ENCODE peak calls at places on chromosomes 2 and 18, in seven cellular contexts. G, Z, E, M, I, T and S are unnamed samples.

GRCh38 chr18:79429785-79430281 is 34.1 kb downstream of the NFATC1 start:
- DNase-seq in E (no peak), I (no peak), T (no peak), Z (no peak), M (no peak), G (no peak), S (no peak)

GRCh38 chr2:166563894-166564293 is 69.8 kb upstream of the SCN7A start:
- DNase-seq in E (no peak), T (no peak), M (no peak), Z (no peak), G (no peak), I (peak), S (no peak)

GRCh38 chr2:151655663-151656398 is 78.4 kb downstream of the NEB start:
- DNase-seq in I (no peak), M (no peak), T (no peak), G (no peak), Z (no peak), E (no peak), S (no peak)

GRCh38 chr2:190867182-190867581 is 13.4 kb upstream of the GLS start:
- DNase-seq in E (no peak), M (no peak), I (no peak), G (no peak), Z (no peak), T (no peak), S (no peak)

GRCh38 chr2:76450024-76450475 is 739.3 kb upstream of the GCFC2 start:
- DNase-seq in I (no peak), G (no peak), Z (no peak), T (peak), M (no peak), E (no peak), S (no peak)

GRCh38 chr18:4060427-4061281 is 394.5 kb downstream of the DLGAP1 start:
- DNase-seq in Z (no peak), I (peak), M (no peak), G (no peak), E (no peak), T (no peak), S (no peak)

GRCh38 chr2:1730047-1730937 is 14.0 kb downstream of the PXDN start:
- DNase-seq in G (no peak), M (no peak), I (peak), Z (no peak), T (no peak), E (no peak), S (no peak)

GRCh38 chr2:135820003-135820618 is 16.9 kb downstream of the LCT start:
- DNase-seq in I (peak), G (no peak), M (peak), Z (no peak), E (no peak), T (peak), S (no peak)

GRCh38 chr2:90069290-90069894 is 1377.9 kb downstream of the RPIA start:
- DNase-seq in G (peak), E (peak), I (peak), T (peak), M (peak), Z (peak), S (no peak)
- TF ChIP-seq CTCF in G (peak), E (peak), I (peak), T (peak), M (peak), Z (peak), S (peak)

GRCh38 chr2:48601349-48601748 is 16.3 kb upstream of the GTF2A1L start:
- DNase-seq in E (peak), T (no peak), G (peak), M (no peak), Z (no peak), I (peak), S (no peak)
- TF ChIP-seq CTCF in E (peak), T (peak), G (peak), M (peak), Z (no peak), I (peak), S (peak)

GRCh38 chr2:98579926-98580325 is 28.4 kb downstream of the COA5 start:
- DNase-seq in M (no peak), I (no peak), E (no peak), T (no peak), Z (no peak), G (no peak), S (no peak)

GRCh38 chr2:98583516-98583865 is 24.8 kb downstream of the COA5 start:
- DNase-seq in Z (no peak), I (no peak), E (no peak), T (no peak), M (no peak), G (no peak), S (no peak)

GRCh38 chr2:98582523-98582922 is 25.8 kb downstream of the COA5 start:
- DNase-seq in M (no peak), I (no peak), Z (no peak), E (no peak), G (no peak), T (no peak), S (no peak)

GRCh38 chr2:98578231-98578630 is 30.1 kb downstream of the COA5 start:
- DNase-seq in G (no peak), M (no peak), T (no peak), Z (no peak), E (no peak), I (no peak), S (no peak)

GRCh38 chr2:98580656-98581284 is 27.5 kb downstream of the COA5 start:
- DNase-seq in Z (no peak), T (no peak), E (no peak), I (no peak), G (no peak), M (no peak), S (no peak)
- TF ChIP-seq CTCF in Z (no peak), T (no peak), E (no peak), I (no peak), G (no peak), M (no peak), S (no peak)

DNA sequence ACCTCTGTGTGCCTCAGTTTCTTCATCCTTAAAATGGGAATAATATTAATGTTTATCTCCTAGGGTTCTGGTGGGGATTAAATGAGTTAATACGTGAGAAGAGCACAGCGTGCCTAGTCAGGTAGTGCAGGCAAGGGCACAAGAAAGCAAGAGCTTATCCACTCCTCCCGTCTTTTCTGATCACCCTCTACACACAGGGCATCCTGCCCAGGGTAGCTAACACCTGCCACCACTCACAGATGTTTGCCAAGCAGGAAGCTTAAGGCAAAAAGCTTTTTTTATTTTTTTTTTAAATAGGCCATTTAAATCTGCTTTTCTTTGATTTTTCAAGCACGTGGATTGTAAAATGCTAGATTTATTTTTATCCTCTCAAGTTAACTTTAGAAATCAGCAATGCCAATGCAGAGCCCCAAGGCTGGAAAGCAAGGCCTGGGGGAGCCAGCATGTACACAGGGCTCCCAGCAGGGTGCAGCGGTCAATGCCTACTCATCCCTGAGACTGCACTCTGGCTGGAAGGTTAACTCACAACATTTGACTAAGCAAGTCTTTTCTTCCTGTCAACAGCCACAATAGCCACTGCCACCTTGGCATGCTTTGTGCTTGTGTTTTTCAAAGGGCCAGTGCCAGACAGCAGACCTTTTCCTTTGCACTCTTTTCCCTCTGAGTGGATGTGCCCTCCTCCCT is 86.5 kb upstream of the ACAA2 start:
- DNase-seq in T (no peak), G (peak), Z (no peak), E (no peak), I (no peak), M (no peak), S (no peak)
- TF ChIP-seq CTCF in T (peak), G (no peak), Z (no peak), E (peak), I (no peak), M (no peak), S (peak)